ENCODE peak calls at places on chromosome 13, in six cellular contexts. One of them, this sample, is unnamed.

GRCh38 chr13:93004919-93005318 is 221.7 kb upstream of the GPC6 start:
- DNase-seq in astrocyte of the hippocampus: no peak
- DNase-seq in cardiac muscle cell: peak; percentile 27
- DNase-seq in CD8-positive, alpha-beta memory T cell: no peak
- DNase-seq in stimulated activated naive CD8-positive, alpha-beta T cell treated with anti-CD3 and anti-CD28 coated beads, Interleukin-15, amount 100 ng/mL, for 72 hours: no peak
- DNase-seq in HepG2: peak; percentile 25
- DNase-seq in this sample: no peak

GRCh38 chr13:64869539-64869938 is 2360.6 kb downstream of the PCDH9 start:
- DNase-seq in astrocyte of the hippocampus: no peak
- DNase-seq in cardiac muscle cell: no peak
- DNase-seq in CD8-positive, alpha-beta memory T cell: no peak
- DNase-seq in stimulated activated naive CD8-positive, alpha-beta T cell treated with anti-CD3 and anti-CD28 coated beads, Interleukin-15, amount 100 ng/mL, for 72 hours: no peak
- DNase-seq in HepG2: no peak
- DNase-seq in this sample: no peak

GRCh38 chr13:31236211-31236786 is 36.5 kb downstream of the B3GLCT start:
- DNase-seq in astrocyte of the hippocampus: peak; percentile 62
- DNase-seq in cardiac muscle cell: peak; percentile 75
- DNase-seq in CD8-positive, alpha-beta memory T cell: peak; percentile 3
- DNase-seq in stimulated activated naive CD8-positive, alpha-beta T cell treated with anti-CD3 and anti-CD28 coated beads, Interleukin-15, amount 100 ng/mL, for 72 hours: no peak
- DNase-seq in HepG2: peak; percentile 31
- DNase-seq in this sample: no peak

GRCh38 chr13:71634605-71635443 is 232.2 kb downstream of the DACH1 start:
- DNase-seq in astrocyte of the hippocampus: no peak
- DNase-seq in cardiac muscle cell: peak; percentile 25
- DNase-seq in CD8-positive, alpha-beta memory T cell: no peak
- DNase-seq in stimulated activated naive CD8-positive, alpha-beta T cell treated with anti-CD3 and anti-CD28 coated beads, Interleukin-15, amount 100 ng/mL, for 72 hours: no peak
- DNase-seq in HepG2: no peak
- DNase-seq in this sample: no peak

GRCh38 chr13:95485045-95485517 is 67.4 kb upstream of the CLDN10 start:
- DNase-seq in astrocyte of the hippocampus: peak; percentile 67
- DNase-seq in cardiac muscle cell: peak; percentile 58
- DNase-seq in CD8-positive, alpha-beta memory T cell: no peak
- DNase-seq in stimulated activated naive CD8-positive, alpha-beta T cell treated with anti-CD3 and anti-CD28 coated beads, Interleukin-15, amount 100 ng/mL, for 72 hours: no peak
- DNase-seq in HepG2: peak; percentile 8
- DNase-seq in this sample: no peak

GRCh38 chr13:108425056-108425455 is 155.5 kb downstream of the TNFSF13B start:
- DNase-seq in astrocyte of the hippocampus: peak; percentile 70
- DNase-seq in cardiac muscle cell: no peak
- DNase-seq in CD8-positive, alpha-beta memory T cell: no peak
- DNase-seq in stimulated activated naive CD8-positive, alpha-beta T cell treated with anti-CD3 and anti-CD28 coated beads, Interleukin-15, amount 100 ng/mL, for 72 hours: no peak
- DNase-seq in HepG2: no peak
- DNase-seq in this sample: no peak

GRCh38 chr13:44920013-44920412 is 69.3 kb downstream of the NUFIP1 start:
- DNase-seq in astrocyte of the hippocampus: no peak
- DNase-seq in cardiac muscle cell: no peak
- DNase-seq in CD8-positive, alpha-beta memory T cell: no peak
- DNase-seq in stimulated activated naive CD8-positive, alpha-beta T cell treated with anti-CD3 and anti-CD28 coated beads, Interleukin-15, amount 100 ng/mL, for 72 hours: no peak
- DNase-seq in HepG2: no peak
- DNase-seq in this sample: no peak

GRCh38 chr13:37418490-37418889 is 180.1 kb downstream of the POSTN start:
- DNase-seq in astrocyte of the hippocampus: no peak
- DNase-seq in cardiac muscle cell: peak; percentile 10
- DNase-seq in CD8-positive, alpha-beta memory T cell: no peak
- DNase-seq in stimulated activated naive CD8-positive, alpha-beta T cell treated with anti-CD3 and anti-CD28 coated beads, Interleukin-15, amount 100 ng/mL, for 72 hours: no peak
- DNase-seq in HepG2: no peak
- DNase-seq in this sample: no peak

GRCh38 chr13:106709509-106709908 is 141.6 kb upstream of the ARGLU1 start:
- DNase-seq in astrocyte of the hippocampus: peak; percentile 30
- DNase-seq in cardiac muscle cell: peak; percentile 72
- DNase-seq in CD8-positive, alpha-beta memory T cell: no peak
- DNase-seq in stimulated activated naive CD8-positive, alpha-beta T cell treated with anti-CD3 and anti-CD28 coated beads, Interleukin-15, amount 100 ng/mL, for 72 hours: no peak
- DNase-seq in HepG2: no peak
- DNase-seq in this sample: no peak

GRCh38 chr13:43865892-43866291 is 13.6 kb downstream of the CCDC122 start:
- DNase-seq in astrocyte of the hippocampus: no peak
- DNase-seq in cardiac muscle cell: peak; percentile 51
- DNase-seq in CD8-positive, alpha-beta memory T cell: no peak
- DNase-seq in stimulated activated naive CD8-positive, alpha-beta T cell treated with anti-CD3 and anti-CD28 coated beads, Interleukin-15, amount 100 ng/mL, for 72 hours: no peak
- DNase-seq in HepG2: no peak
- DNase-seq in this sample: no peak

GRCh38 chr13:30169442-30169841 is 137.9 kb downstream of the KATNAL1 start:
- DNase-seq in astrocyte of the hippocampus: no peak
- DNase-seq in cardiac muscle cell: no peak
- DNase-seq in CD8-positive, alpha-beta memory T cell: no peak
- DNase-seq in stimulated activated naive CD8-positive, alpha-beta T cell treated with anti-CD3 and anti-CD28 coated beads, Interleukin-15, amount 100 ng/mL, for 72 hours: no peak
- DNase-seq in HepG2: no peak
- DNase-seq in this sample: no peak

GRCh38 chr13:34017231-34017630 is 199.3 kb downstream of the RFC3 start:
- DNase-seq in astrocyte of the hippocampus: no peak
- DNase-seq in cardiac muscle cell: no peak
- DNase-seq in CD8-positive, alpha-beta memory T cell: no peak
- DNase-seq in stimulated activated naive CD8-positive, alpha-beta T cell treated with anti-CD3 and anti-CD28 coated beads, Interleukin-15, amount 100 ng/mL, for 72 hours: no peak
- DNase-seq in HepG2: no peak
- DNase-seq in this sample: no peak

GRCh38 chr13:29817604-29818378 is 32.6 kb downstream of the UBL3 start:
- DNase-seq in astrocyte of the hippocampus: no peak
- DNase-seq in cardiac muscle cell: no peak
- DNase-seq in CD8-positive, alpha-beta memory T cell: no peak
- DNase-seq in stimulated activated naive CD8-positive, alpha-beta T cell treated with anti-CD3 and anti-CD28 coated beads, Interleukin-15, amount 100 ng/mL, for 72 hours: no peak
- DNase-seq in HepG2: no peak
- DNase-seq in this sample: no peak

GRCh38 chr13:27171244-27171829 is at the start of gene USP12:
- DNase-seq in astrocyte of the hippocampus: peak; percentile 80
- DNase-seq in cardiac muscle cell: peak; percentile 39
- DNase-seq in CD8-positive, alpha-beta memory T cell: no peak
- DNase-seq in stimulated activated naive CD8-positive, alpha-beta T cell treated with anti-CD3 and anti-CD28 coated beads, Interleukin-15, amount 100 ng/mL, for 72 hours: peak; percentile 48
- DNase-seq in HepG2: no peak
- DNase-seq in this sample: no peak

GRCh38 chr13:113903361-113903760 is 39.5 kb upstream of the GAS6 start:
- DNase-seq in astrocyte of the hippocampus: peak; percentile 87
- DNase-seq in cardiac muscle cell: no peak
- DNase-seq in CD8-positive, alpha-beta memory T cell: no peak
- DNase-seq in stimulated activated naive CD8-positive, alpha-beta T cell treated with anti-CD3 and anti-CD28 coated beads, Interleukin-15, amount 100 ng/mL, for 72 hours: no peak
- DNase-seq in HepG2: no peak
- DNase-seq in this sample: no peak

GRCh38 chr13:113814435-113814821 is 49.4 kb downstream of the GAS6 start:
- DNase-seq in astrocyte of the hippocampus: peak; percentile 87
- DNase-seq in cardiac muscle cell: peak; percentile 73
- DNase-seq in CD8-positive, alpha-beta memory T cell: no peak
- DNase-seq in stimulated activated naive CD8-positive, alpha-beta T cell treated with anti-CD3 and anti-CD28 coated beads, Interleukin-15, amount 100 ng/mL, for 72 hours: no peak
- DNase-seq in HepG2: no peak
- DNase-seq in this sample: no peak

GRCh38 chr13:101449971-101450748 is 2.3 kb upstream of the ITGBL1 start:
- DNase-seq in astrocyte of the hippocampus: peak; percentile 76
- DNase-seq in cardiac muscle cell: peak; percentile 67
- DNase-seq in CD8-positive, alpha-beta memory T cell: no peak
- DNase-seq in stimulated activated naive CD8-positive, alpha-beta T cell treated with anti-CD3 and anti-CD28 coated beads, Interleukin-15, amount 100 ng/mL, for 72 hours: no peak
- DNase-seq in HepG2: no peak
- DNase-seq in this sample: no peak

GRCh38 chr13:41791056-41791455 is 169.9 kb downstream of the VWA8 start:
- DNase-seq in astrocyte of the hippocampus: no peak
- DNase-seq in cardiac muscle cell: peak; percentile 40
- DNase-seq in CD8-positive, alpha-beta memory T cell: no peak
- DNase-seq in stimulated activated naive CD8-positive, alpha-beta T cell treated with anti-CD3 and anti-CD28 coated beads, Interleukin-15, amount 100 ng/mL, for 72 hours: no peak
- DNase-seq in HepG2: no peak
- DNase-seq in this sample: no peak

GRCh38 chr13:90272356-90272755 is 1075.1 kb upstream of the MIR17HG start:
- DNase-seq in astrocyte of the hippocampus: peak; percentile 72
- DNase-seq in cardiac muscle cell: peak; percentile 63
- DNase-seq in CD8-positive, alpha-beta memory T cell: no peak
- DNase-seq in stimulated activated naive CD8-positive, alpha-beta T cell treated with anti-CD3 and anti-CD28 coated beads, Interleukin-15, amount 100 ng/mL, for 72 hours: no peak
- DNase-seq in HepG2: no peak
- DNase-seq in this sample: no peak

GRCh38 chr13:72504026-72504925 is 223.2 kb downstream of the MZT1 start:
- DNase-seq in astrocyte of the hippocampus: peak; percentile 23
- DNase-seq in cardiac muscle cell: no peak
- DNase-seq in CD8-positive, alpha-beta memory T cell: no peak
- DNase-seq in stimulated activated naive CD8-positive, alpha-beta T cell treated with anti-CD3 and anti-CD28 coated beads, Interleukin-15, amount 100 ng/mL, for 72 hours: no peak
- DNase-seq in HepG2: no peak
- DNase-seq in this sample: no peak

GRCh38 chr13:42215578-42216421 is 56.2 kb upstream of the AKAP11 start:
- DNase-seq in astrocyte of the hippocampus: peak; percentile 65
- DNase-seq in cardiac muscle cell: peak; percentile 55
- DNase-seq in CD8-positive, alpha-beta memory T cell: no peak
- DNase-seq in stimulated activated naive CD8-positive, alpha-beta T cell treated with anti-CD3 and anti-CD28 coated beads, Interleukin-15, amount 100 ng/mL, for 72 hours: peak; percentile 25
- DNase-seq in HepG2: peak; percentile 10
- DNase-seq in this sample: no peak

GRCh38 chr13:76754414-76754813 is 131.8 kb downstream of the KCTD12 start:
- DNase-seq in astrocyte of the hippocampus: peak; percentile 49
- DNase-seq in cardiac muscle cell: peak; percentile 92
- DNase-seq in CD8-positive, alpha-beta memory T cell: no peak
- DNase-seq in stimulated activated naive CD8-positive, alpha-beta T cell treated with anti-CD3 and anti-CD28 coated beads, Interleukin-15, amount 100 ng/mL, for 72 hours: no peak
- DNase-seq in HepG2: no peak
- DNase-seq in this sample: no peak

GRCh38 chr13:90454002-90454636 is 893.4 kb upstream of the MIR17HG start:
- DNase-seq in astrocyte of the hippocampus: no peak
- DNase-seq in cardiac muscle cell: no peak
- DNase-seq in CD8-positive, alpha-beta memory T cell: no peak
- DNase-seq in stimulated activated naive CD8-positive, alpha-beta T cell treated with anti-CD3 and anti-CD28 coated beads, Interleukin-15, amount 100 ng/mL, for 72 hours: no peak
- DNase-seq in HepG2: no peak
- DNase-seq in this sample: no peak